ENCODE peak calls at places on chromosomes 2 and 18, in five cellular contexts. N, G, W, Q and O are unnamed samples.

GRCh38 chr2:199764273-199764800 is 86.7 kb downstream of the FTCDNL1 start:
- DNase-seq in G (no peak), W (no peak), N (no peak), Q (no peak), O (no peak)

GRCh38 chr2:229715895-229716507 is 1.6 kb upstream of the DNER start:
- DNase-seq in W (no peak), N (no peak), G (no peak), Q (no peak), O (peak)

GRCh38 chr2:179373826-179374225 is 109.2 kb upstream of the SESTD1 start:
- DNase-seq in W (no peak), N (no peak), Q (no peak), G (no peak), O (no peak)

GRCh38 chr2:157989227-157989626 is 112.4 kb upstream of the UPP2 start:
- DNase-seq in Q (no peak), N (no peak), W (no peak), G (no peak), O (no peak)

GRCh38 chr2:71749671-71750101 is 296.3 kb downstream of the DYSF start:
- DNase-seq in G (peak), W (no peak), N (no peak), Q (no peak), O (no peak)

GRCh38 chr18:26655010-26655613 is 106.8 kb upstream of the KCTD1 start:
- DNase-seq in G (peak), Q (no peak), N (no peak), W (no peak), O (no peak)

GRCh38 chr2:121617042-121617599 is 32.1 kb downstream of the CLASP1 start:
- DNase-seq in G (peak), N (no peak), Q (no peak), W (no peak), O (no peak)

GRCh38 chr18:26008096-26008495 is 82.3 kb downstream of the SS18 start:
- DNase-seq in N (no peak), Q (no peak), W (no peak), G (no peak), O (no peak)

GRCh38 chr2:24360050-24360962 is at the start of gene ITSN2:
- DNase-seq in N (peak), G (peak), Q (peak), W (peak), O (peak)

GRCh38 chr2:74576151-74576755 is 21.7 kb downstream of the DOK1 start:
- DNase-seq in N (no peak), Q (no peak), G (peak), W (no peak), O (no peak)

GRCh38 chr18:77517901-77518300 is 268.3 kb downstream of the GALR1 start:
- DNase-seq in W (no peak), N (no peak), G (no peak), Q (no peak), O (no peak)

GRCh38 chr18:62979900-62980299 is 264.6 kb downstream of the PHLPP1 start:
- DNase-seq in Q (no peak), N (no peak), G (no peak), W (no peak), O (no peak)

GRCh38 chr2:205484717-205485116 is 197.6 kb upstream of the NRP2 start:
- DNase-seq in G (no peak), N (no peak), Q (no peak), W (no peak), O (no peak)

GRCh38 chr18:59279193-59279592 is 5.9 kb upstream of the RAX start:
- DNase-seq in G (peak), W (no peak), N (no peak), Q (no peak), O (no peak)

GRCh38 chr2:70123051-70123828 is 36.0 kb downstream of the PCBP1 start:
- DNase-seq in Q (no peak), W (no peak), G (peak), N (no peak), O (no peak)